ENCODE peak calls at places on chromosomes 3 and 15, in six cellular contexts. V, I, G, Z, K and R are unnamed samples.

GRCh38 chr3:143170043-143170442 is 50.5 kb downstream of the CHST2 start:
- DNase-seq in V (no peak), I (peak), G (no peak), Z (no peak), K (no peak), R (no peak)

GRCh38 chr3:115072265-115073008 is 74.7 kb downstream of the ZBTB20 start:
- DNase-seq in V (no peak), I (peak), G (no peak), Z (no peak), K (peak), R (no peak)

GRCh38 chr3:59758672-59759071 is 708.8 kb upstream of the CFAP20DC start:
- DNase-seq in V (no peak), I (no peak), G (no peak), Z (no peak), K (peak), R (no peak)

GRCh38 chr15:78617131-78617915 is 3.5 kb downstream of the CHRNA3 start:
- DNase-seq in V (peak), I (no peak), G (no peak), Z (no peak), K (no peak), R (peak)

GRCh38 chr15:71792521-71792920 is 17.8 kb upstream of the NR2E3 start:
- DNase-seq in V (no peak), I (peak), G (no peak), Z (no peak), K (peak), R (peak)

GRCh38 chr3:157064402-157064801 is 95.5 kb downstream of the CCNL1 start:
- DNase-seq in V (no peak), I (no peak), G (peak), Z (no peak), K (no peak), R (no peak)

GRCh38 chr3:40719660-40720287 is 195.0 kb downstream of the ZNF621 start:
- DNase-seq in V (no peak), I (peak), G (no peak), Z (no peak), K (peak), R (no peak)

GRCh38 chr3:172709776-172710708 is 825 bp downstream of the NCEH1 start:
- DNase-seq in V (no peak), I (peak), G (peak), Z (no peak), K (peak), R (peak)

GRCh38 chr3:105984837-105985236 is 116.0 kb upstream of the CBLB start:
- DNase-seq in V (no peak), I (peak), G (no peak), Z (no peak), K (no peak), R (no peak)

GRCh38 chr15:45635191-45635638 is 386 bp downstream of the SQOR start:
- DNase-seq in V (peak), I (peak), G (peak), Z (peak), K (no peak), R (peak)

GRCh38 chr3:149801639-149802038 is 9.3 kb upstream of the ANKUB1 start:
- DNase-seq in V (no peak), I (no peak), G (no peak), Z (no peak), K (no peak), R (no peak)

GRCh38 chr3:171225101-171225674 is 198.7 kb upstream of the SLC2A2 start:
- DNase-seq in V (no peak), I (no peak), G (no peak), Z (no peak), K (no peak), R (no peak)

GRCh38 chr3:136135039-136135802 is 60.9 kb downstream of the MSL2 start:
- DNase-seq in V (no peak), I (no peak), G (no peak), Z (no peak), K (no peak), R (no peak)

GRCh38 chr3:134197681-134198261 is 52.9 kb downstream of the RYK start:
- DNase-seq in V (no peak), I (peak), G (no peak), Z (no peak), K (peak), R (peak)

GRCh38 chr3:40167958-40168357 is 141.5 kb upstream of the EIF1B start:
- DNase-seq in V (no peak), I (no peak), G (no peak), Z (no peak), K (no peak), R (no peak)

GRCh38 chr3:159837725-159838124 is 150.9 kb upstream of the IL12A start:
- DNase-seq in V (no peak), I (no peak), G (no peak), Z (no peak), K (peak), R (no peak)

GRCh38 chr15:100263031-100263430 is 78.7 kb downstream of the ADAMTS17 start:
- DNase-seq in V (no peak), I (no peak), G (no peak), Z (no peak), K (no peak), R (no peak)